ENCODE peak calls at places on chromosomes 12 and 14, in nine cellular contexts. Z is GDM1; P is central memory CD4-positive, alpha-beta T cell; V is GM20000; W is transverse colon; A is AG10803; E is renal cortical epithelial cell; U is fibroblast of mammary gland; L is activated CD8-positive, alpha-beta memory T cell treated with anti-CD3 and anti-CD28 coated beads for 4 hours. F is an unnamed sample.

GRCh38 chr12:107670999-107671643 is 14.5 kb upstream of the PWP1 start:
- DNase-seq in Z (no peak), P (no peak), V (peak), W (peak), A (no peak), E (peak), U (peak), L (no peak), F (peak)

GRCh38 chr12:110126557-110126956 is 2.4 kb downstream of the IFT81 start:
- DNase-seq in Z (no peak), P (no peak), V (no peak), W (no peak), A (no peak), E (no peak), U (no peak), L (no peak), F (no peak)

GRCh38 chr12:4031703-4032291 is 158.6 kb upstream of the PARP11 start:
- DNase-seq in Z (no peak), P (no peak), V (no peak), W (peak), A (peak), E (peak), U (peak), L (no peak), F (no peak)

GRCh38 chr12:39972119-39972518 is 133.8 kb downstream of the SLC2A13 start:
- DNase-seq in Z (no peak), P (no peak), V (no peak), W (no peak), A (peak), E (peak), U (peak), L (no peak), F (no peak)

GRCh38 chr14:95786566-95786965 is 72.6 kb upstream of the TCL1A start:
- DNase-seq in Z (no peak), P (no peak), V (no peak), W (no peak), A (no peak), E (no peak), U (no peak), L (no peak), F (no peak)

GRCh38 chr14:68896132-68896531 is 83.0 kb downstream of the ACTN1 start:
- DNase-seq in Z (no peak), P (no peak), V (no peak), W (no peak), A (no peak), E (no peak), U (peak), L (no peak), F (no peak)

GRCh38 chr14:37991027-37991426 is 216.7 kb upstream of the SSTR1 start:
- DNase-seq in Z (no peak), P (no peak), V (no peak), W (no peak), A (no peak), E (no peak), U (no peak), L (no peak), F (no peak)

GRCh38 chr12:113858828-113859386 is 107.2 kb downstream of the RBM19 start:
- DNase-seq in Z (no peak), P (no peak), V (no peak), W (no peak), A (no peak), E (no peak), U (no peak), L (no peak), F (no peak)

GRCh38 chr14:100820945-100821344 is 5.0 kb upstream of the MEG3 start:
- DNase-seq in Z (no peak), P (no peak), V (no peak), W (no peak), A (no peak), E (no peak), U (no peak), L (no peak), F (no peak)

GRCh38 chr12:51419473-51420228 is 5.0 kb upstream of the SLC4A8 start:
- DNase-seq in Z (no peak), P (no peak), V (no peak), W (no peak), A (no peak), E (no peak), U (no peak), L (no peak), F (no peak)

GRCh38 chr14:77124345-77125274 is 17.0 kb downstream of the ZDHHC22 start:
- DNase-seq in Z (no peak), P (peak), V (peak), W (peak), A (no peak), E (no peak), U (peak), L (peak), F (peak)

GRCh38 chr12:2083561-2083960 is 30.8 kb downstream of the CACNA1C start:
- DNase-seq in Z (no peak), P (no peak), V (no peak), W (no peak), A (peak), E (peak), U (peak), L (no peak), F (no peak)

GRCh38 chr14:54002653-54003052 is 46.0 kb upstream of the BMP4 start:
- DNase-seq in Z (no peak), P (no peak), V (no peak), W (no peak), A (peak), E (no peak), U (peak), L (no peak), F (no peak)

GRCh38 chr12:89768586-89769482 is 60.2 kb upstream of the ATP2B1 start:
- DNase-seq in Z (no peak), P (no peak), V (no peak), W (peak), A (peak), E (peak), U (peak), L (no peak), F (no peak)

GRCh38 chr12:33265900-33266299 is 173.7 kb downstream of the SYT10 start:
- DNase-seq in Z (no peak), P (no peak), V (no peak), W (no peak), A (no peak), E (no peak), U (no peak), L (no peak), F (no peak)

GRCh38 chr12:105920161-105920684 is 218.5 kb downstream of the NUAK1 start:
- DNase-seq in Z (no peak), P (no peak), V (no peak), W (no peak), A (peak), E (no peak), U (no peak), L (no peak), F (no peak)